ENCODE peak calls at places on chromosomes 5 and 9, in nine cellular contexts. J is GM23248, Z is Panc1, G is mammary epithelial cell, E is sigmoid colon, N is right atrium auricular region, M is HCT116, U is ascending aorta, T is Peyer's patch. K is an unnamed sample.

GRCh38 chr5:16666861-16667481 is 50.2 kb upstream of the RETREG1 start:
- DNase-seq in E (no peak), N (no peak), Z (no peak), U (no peak), T (no peak), J (peak; percentile 29), G (no peak), M (no peak), K (peak; percentile 68)

GRCh38 chr5:29896651-29897050 is 1296.8 kb upstream of the CDH6 start:
- DNase-seq in N (no peak), T (no peak), M (no peak), J (no peak), E (no peak), G (no peak), Z (no peak), U (no peak), K (no peak)

GRCh38 chr9:114341991-114342390 is 12.3 kb downstream of the ORM2 start:
- DNase-seq in U (no peak), E (no peak), T (no peak), J (no peak), G (no peak), M (no peak), Z (no peak), N (no peak), K (no peak)

GRCh38 chr5:67805666-67806348 is 409.7 kb upstream of the PIK3R1 start:
- DNase-seq in J (no peak), N (no peak), M (no peak), T (no peak), G (no peak), Z (no peak), U (no peak), E (no peak), K (no peak)

GRCh38 chr5:58751222-58751621 is 168.3 kb downstream of the RAB3C start:
- DNase-seq in T (no peak), E (no peak), J (peak; percentile 18), Z (peak; percentile 43), G (peak; percentile 57), U (no peak), M (peak; percentile 13), N (no peak), K (peak; percentile 51)

GRCh38 chr9:127975376-127976315 is 5.1 kb downstream of the EEIG1 start:
- DNase-seq in U (no peak), J (peak; percentile 57), M (no peak), G (no peak), E (no peak), Z (no peak), T (no peak), N (no peak), K (peak; percentile 33)

GRCh38 chr9:128142061-128142460 is 7.2 kb upstream of the LCN2 start:
- DNase-seq in N (no peak), E (no peak), G (no peak), Z (no peak), U (no peak), M (no peak), J (no peak), T (no peak), K (peak; percentile 31)

GRCh38 chr5:8843766-8844165 is 702.1 kb downstream of the SEMA5A start:
- DNase-seq in N (no peak), E (no peak), Z (no peak), J (peak; percentile 87), T (no peak), M (no peak), U (no peak), G (no peak), K (no peak)

DNA sequence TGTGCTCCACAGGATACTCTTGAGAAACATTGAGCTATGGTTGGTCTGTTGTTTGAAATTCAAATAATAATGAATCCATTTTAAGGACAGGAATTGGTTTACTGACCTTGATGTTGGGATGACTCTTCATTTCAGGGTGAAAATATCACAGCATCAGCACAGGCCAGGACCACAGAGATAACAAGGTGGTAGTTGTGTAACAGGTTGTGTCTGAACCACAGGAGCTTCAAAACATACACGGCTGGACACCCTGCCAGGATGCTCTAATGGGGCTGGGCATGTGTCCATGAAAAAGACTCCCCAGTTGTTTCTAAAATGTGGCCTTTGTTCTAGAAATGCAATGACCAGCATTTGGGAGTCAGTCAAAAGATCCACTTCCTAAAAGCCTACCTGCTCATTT is 69.8 kb downstream of the ACO1 start:
- DNase-seq in G (no peak), M (no peak), T (no peak), U (no peak), J (no peak), N (no peak), Z (no peak), E (no peak), K (no peak)
- H3K36me3 ChIP-seq in G (peaks cover 10% of the 10 kb centered on the region), M (peaks cover 25% of the 10 kb centered on the region), T (no peaks in the 10 kb centered on the region), U (peaks cover 37% of the 10 kb centered on the region), J (peaks cover 13% of the 10 kb centered on the region), N (peaks cover 64% of the 10 kb centered on the region), Z (peaks cover 18% of the 10 kb centered on the region), E (peaks cover 6% of the 10 kb centered on the region), K (peaks cover 3% of the 10 kb centered on the region)

DNA sequence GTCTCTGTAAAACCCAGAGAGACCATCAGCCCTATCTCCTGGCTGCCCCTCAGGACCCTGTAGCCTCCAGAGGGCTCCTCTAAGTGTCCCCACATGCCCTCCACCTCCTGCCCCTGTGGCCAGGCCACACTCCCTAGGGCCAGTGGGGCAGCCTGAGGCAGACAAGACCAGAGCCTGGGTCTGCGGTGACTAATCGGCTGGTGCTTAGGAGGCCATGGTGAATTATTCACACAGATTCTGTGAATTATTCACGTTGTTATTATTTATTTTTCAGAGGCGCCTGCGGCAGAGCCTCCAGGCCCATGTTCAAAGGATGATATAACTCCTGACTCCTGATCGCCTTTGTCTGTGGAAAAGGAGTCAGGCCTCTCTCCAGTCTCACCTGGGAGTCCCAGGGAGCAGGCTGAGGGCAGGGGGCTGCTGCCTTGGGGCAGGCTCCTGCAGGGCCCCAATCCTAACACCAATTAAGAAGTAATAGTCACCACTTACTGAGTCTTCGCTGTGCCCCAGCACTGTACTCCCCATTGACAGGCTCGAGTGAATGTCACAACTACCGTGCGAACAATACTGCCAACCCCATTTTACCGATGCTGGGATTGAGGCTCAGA is 95.1 kb downstream of the PCDH1 start:
- DNase-seq in M (no peak), N (no peak), T (no peak), G (no peak), J (peak; percentile 40), E (no peak), U (no peak), Z (no peak), K (no peak)
- H3K4me3 ChIP-seq in M (no peak overlapping the region), N (no peak overlapping the region), T (no peak overlapping the region), G (no peak overlapping the region), J (no peak overlapping the region), E (no peak overlapping the region), U (no peak overlapping the region), Z (no peak overlapping the region), K (no peak overlapping the region)

GRCh38 chr5:172422255-172422654 is 32.1 kb downstream of the SH3PXD2B start:
- DNase-seq in T (no peak), E (no peak), M (no peak), J (no peak), U (no peak), N (no peak), Z (no peak), G (no peak), K (no peak)
- H3K4me1 ChIP-seq in T (peaks cover 10% of the 10 kb centered on the region), E (peaks cover 78% of the 10 kb centered on the region), M (peaks cover 10% of the 10 kb centered on the region), J (peaks cover 49% of the 10 kb centered on the region), U (peaks cover 33% of the 10 kb centered on the region), N (no peaks in the 10 kb centered on the region), Z (peaks cover 2% of the 10 kb centered on the region), G (peaks cover 39% of the 10 kb centered on the region), K (peaks cover 27% of the 10 kb centered on the region)

GRCh38 chr5:32239385-32239784 is 65.3 kb upstream of the GOLPH3 start:
- DNase-seq in M (no peak), U (no peak), N (no peak), J (no peak), E (no peak), T (no peak), Z (no peak), G (no peak), K (no peak)
- H3K36me3 ChIP-seq in M (peaks cover 16% of the 10 kb centered on the region), U (peaks cover 34% of the 10 kb centered on the region), N (peaks cover 83% of the 10 kb centered on the region), J (peaks cover 35% of the 10 kb centered on the region), E (peaks cover 8% of the 10 kb centered on the region), T (no peaks in the 10 kb centered on the region), Z (peaks cover 14% of the 10 kb centered on the region), G (peaks cover 7% of the 10 kb centered on the region), K (no peaks in the 10 kb centered on the region)